ENCODE peak calls at places on chromosomes 2 and 18, in eight cellular contexts. G is activated naive CD4-positive, alpha-beta T cell treated with anti-CD3 and anti-CD28 coated beads, Interleukin-2, amount 10 ng/mL, durations not matched to agents 7 days and 5 days; K is stimulated activated CD4-positive, alpha-beta T cell treated with anti-CD3 and anti-CD28 coated beads, Interleukin-1b, Interleukin-23, amount 100 ng/mL, for 24 hours; N is activated T-helper 1 cell treated with anti-CD3 and anti-CD28 coated beads, Interleukin-2, amount 50 U/mL, for 16 hours; D is SK-MEL-5; T is activated effector memory CD4-positive, alpha-beta T cell treated with anti-CD3 and anti-CD28 coated beads, Interleukin-2, amount 50 U/mL, for 16 hours; O is activated CD8-positive, alpha-beta memory T cell treated with anti-CD3 and anti-CD28 coated beads, Interleukin-2, amount 50 U/mL, for 48 hours; X is H4. V is an unnamed sample.

GRCh38 chr2:3466482-3466863 is 52.9 kb downstream of the ADI1 start:
- DNase-seq in G (no peak), K (no peak), N (no peak), D (no peak), T (no peak), O (no peak), X (no peak), V (no peak)

GRCh38 chr2:28325567-28326468 is 66.8 kb upstream of the FOSL2 start:
- DNase-seq in G (no peak), K (no peak), N (no peak), D (no peak), T (no peak), O (peak), X (peak), V (no peak)

GRCh38 chr2:233139875-233140585 is 79.9 kb downstream of the INPP5D start:
- DNase-seq in G (no peak), K (no peak), N (no peak), D (no peak), T (peak), O (no peak), X (no peak), V (no peak)

GRCh38 chr2:73856214-73856613 is 27.5 kb downstream of the STAMBP start:
- DNase-seq in G (no peak), K (no peak), N (no peak), D (no peak), T (no peak), O (no peak), X (no peak), V (no peak)

GRCh38 chr2:240629968-240630770 is 4.9 kb downstream of the GPR35 start:
- DNase-seq in G (peak), K (no peak), N (no peak), D (no peak), T (peak), O (no peak), X (no peak), V (no peak)

GRCh38 chr2:27185331-27186026 is 26.4 kb upstream of the ATRAID start:
- DNase-seq in G (no peak), K (no peak), N (no peak), D (peak), T (no peak), O (no peak), X (peak), V (peak)

GRCh38 chr2:215664847-215665525 is 229.1 kb upstream of the FN1 start:
- DNase-seq in G (no peak), K (no peak), N (no peak), D (peak), T (no peak), O (no peak), X (peak), V (peak)

GRCh38 chr2:192886636-192887035 is 691.9 kb upstream of the TMEFF2 start:
- DNase-seq in G (no peak), K (no peak), N (no peak), D (no peak), T (no peak), O (no peak), X (no peak), V (no peak)

GRCh38 chr2:226760412-226761194 is 39.0 kb downstream of the IRS1 start:
- DNase-seq in G (no peak), K (no peak), N (no peak), D (no peak), T (no peak), O (no peak), X (peak), V (no peak)

GRCh38 chr2:241895427-241895731 is 25.9 kb downstream of the RTP5 start:
- DNase-seq in G (no peak), K (no peak), N (no peak), D (no peak), T (no peak), O (peak), X (no peak), V (no peak)

GRCh38 chr2:99662761-99663341 is 173.0 kb upstream of the REV1 start:
- DNase-seq in G (no peak), K (no peak), N (no peak), D (peak), T (no peak), O (no peak), X (peak), V (peak)

GRCh38 chr18:10378688-10379465 is 75.6 kb upstream of the APCDD1 start:
- DNase-seq in G (no peak), K (no peak), N (no peak), D (no peak), T (no peak), O (no peak), X (no peak), V (no peak)

GRCh38 chr18:70553245-70553960 is 264.6 kb downstream of the SOCS6 start:
- DNase-seq in G (no peak), K (no peak), N (no peak), D (no peak), T (no peak), O (no peak), X (no peak), V (no peak)

GRCh38 chr2:217981084-217981730 is 21.6 kb downstream of the TNS1 start:
- DNase-seq in G (no peak), K (no peak), N (no peak), D (no peak), T (peak), O (no peak), X (no peak), V (no peak)

GRCh38 chr18:26685438-26686173 is 137.3 kb upstream of the KCTD1 start:
- DNase-seq in G (no peak), K (no peak), N (no peak), D (peak), T (no peak), O (no peak), X (no peak), V (no peak)

GRCh38 chr2:27628767-27629709 is at the start of the genes CCDC121 and GPN1:
- DNase-seq in G (peak), K (peak), N (peak), D (peak), T (peak), O (peak), X (peak), V (peak)

GRCh38 chr2:29063646-29064372 is 10.5 kb downstream of the PCARE start:
- DNase-seq in G (no peak), K (no peak), N (no peak), D (peak), T (no peak), O (peak), X (no peak), V (no peak)

GRCh38 chr18:31511098-31511497 is 13.1 kb downstream of the DSG2 start:
- DNase-seq in G (no peak), K (no peak), N (no peak), D (peak), T (no peak), O (no peak), X (no peak), V (no peak)

GRCh38 chr18:48815581-48816324 is 135.0 kb downstream of the SMAD7 start:
- DNase-seq in G (no peak), K (no peak), N (no peak), D (no peak), T (peak), O (peak), X (no peak), V (no peak)

GRCh38 chr2:35410431-35411061 is 945.0 kb upstream of the CRIM1 start:
- DNase-seq in G (peak), K (peak), N (peak), D (peak), T (peak), O (peak), X (peak), V (peak)

GRCh38 chr2:146295080-146295670 is 1549.7 kb upstream of the ACVR2A start:
- DNase-seq in G (no peak), K (no peak), N (no peak), D (no peak), T (no peak), O (no peak), X (peak), V (no peak)

GRCh38 chr2:18369750-18370149 is 190.7 kb downstream of the RDH14 start:
- DNase-seq in G (no peak), K (no peak), N (no peak), D (no peak), T (no peak), O (no peak), X (no peak), V (no peak)

GRCh38 chr18:54742654-54743053 is 85.6 kb upstream of the RAB27B start:
- DNase-seq in G (no peak), K (no peak), N (no peak), D (no peak), T (no peak), O (no peak), X (peak), V (no peak)

GRCh38 chr2:16617282-16618266 is 48.1 kb downstream of the CYRIA start:
- DNase-seq in G (no peak), K (no peak), N (no peak), D (peak), T (peak), O (no peak), X (no peak), V (peak)

GRCh38 chr2:231929961-231930600 is 3.9 kb upstream of the NPPC start:
- DNase-seq in G (no peak), K (peak), N (no peak), D (peak), T (no peak), O (peak), X (no peak), V (no peak)

GRCh38 chr2:112493858-112494648 is 12.1 kb downstream of the TTL start:
- DNase-seq in G (no peak), K (no peak), N (no peak), D (peak), T (no peak), O (no peak), X (no peak), V (peak)

GRCh38 chr2:48572797-48573196 is 42.8 kb downstream of the STON1 start:
- DNase-seq in G (no peak), K (no peak), N (no peak), D (peak), T (no peak), O (no peak), X (no peak), V (peak)

GRCh38 chr2:9800975-9801723 is 42.1 kb upstream of the TAF1B start:
- DNase-seq in G (no peak), K (no peak), N (peak), D (no peak), T (peak), O (no peak), X (peak), V (peak)

GRCh38 chr2:64212801-64213321 is 68.6 kb upstream of the PELI1 start:
- DNase-seq in G (peak), K (no peak), N (peak), D (peak), T (peak), O (no peak), X (peak), V (no peak)

GRCh38 chr2:56448403-56448998 is 264.7 kb downstream of the CCDC85A start:
- DNase-seq in G (no peak), K (no peak), N (no peak), D (no peak), T (no peak), O (no peak), X (no peak), V (no peak)

GRCh38 chr2:45888167-45888566 is 236.7 kb downstream of the PRKCE start:
- DNase-seq in G (no peak), K (no peak), N (no peak), D (no peak), T (no peak), O (no peak), X (no peak), V (no peak)

GRCh38 chr2:54350422-54350821 is 94.4 kb upstream of the TSPYL6 start:
- DNase-seq in G (no peak), K (no peak), N (no peak), D (no peak), T (no peak), O (no peak), X (no peak), V (no peak)